ENCODE peak calls at places on chromosomes 3 and 15, in ten cellular contexts. K is lower lobe of right lung; A is stimulated activated CD8-positive, alpha-beta memory T cell treated with anti-CD3 and anti-CD28 coated beads, Interleukin-2, amount 100 ng/mL, for 48 hours; Z is endothelial cell; J is HS-5; R is HuH-7; T is NCI-H1092 treated with DMSO at 0.1 percent for 48 hours; V is KG1; F is stimulated activated CD4-positive, alpha-beta T cell treated with anti-CD3 and anti-CD28 coated beads, Interleukin-1b, Interleukin-23, amount 100 ng/mL, for 4 hours; W is CD8-positive, alpha-beta T cell. M is an unnamed sample.

GRCh38 chr15:85865070-85865684 is 70.5 kb upstream of the KLHL25 start:
- DNase-seq in F (no peak), A (no peak), Z (peak; percentile 62), R (peak; percentile 64), V (no peak), K (no peak), T (peak; percentile 4), J (no peak), W (no peak), M (no peak)

GRCh38 chr15:50051811-50052419 is 67.1 kb downstream of the ATP8B4 start:
- DNase-seq in K (no peak), R (peak; percentile 37), T (peak; percentile 5), V (no peak), Z (peak; percentile 35), J (peak; percentile 51), F (no peak), W (no peak), A (no peak), M (no peak)

GRCh38 chr3:56894912-56895431 is 93.2 kb upstream of the ARHGEF3 start:
- DNase-seq in R (no peak), A (no peak), J (no peak), V (no peak), W (no peak), K (no peak), Z (no peak), T (no peak), F (no peak), M (no peak)

GRCh38 chr15:40006646-40007045 is 32.3 kb downstream of the SRP14 start:
- DNase-seq in A (no peak), T (no peak), V (no peak), R (no peak), F (no peak), J (no peak), K (no peak), W (no peak), Z (no peak), M (no peak)

GRCh38 chr3:16392733-16393132 is 120.8 kb downstream of the RFTN1 start:
- DNase-seq in T (no peak), J (no peak), R (no peak), K (no peak), F (no peak), Z (no peak), V (no peak), A (no peak), W (no peak), M (no peak)

GRCh38 chr3:3927965-3928364 is 128.7 kb downstream of the LRRN1 start:
- DNase-seq in W (no peak), F (no peak), J (no peak), R (no peak), T (no peak), V (no peak), A (no peak), Z (no peak), K (no peak), M (no peak)

GRCh38 chr3:63654931-63655330 is 2.5 kb downstream of the SNTN start:
- DNase-seq in Z (no peak), J (no peak), K (no peak), A (no peak), W (no peak), V (no peak), T (no peak), R (no peak), F (no peak), M (no peak)

GRCh38 chr15:72782993-72783562 is 480 bp downstream of the ADPGK start:
- DNase-seq in F (peak; percentile 17), Z (no peak), J (no peak), K (peak; percentile 71), V (no peak), A (peak; percentile 30), W (peak; percentile 12), T (no peak), R (no peak), M (no peak)

GRCh38 chr3:68135145-68135544 is 480.7 kb upstream of the SUCLG2 start:
- DNase-seq in F (no peak), R (no peak), W (no peak), V (no peak), T (no peak), A (no peak), J (no peak), K (no peak), Z (no peak), M (no peak)

GRCh38 chr3:26712211-26713026 is 89.8 kb downstream of the LRRC3B start:
- DNase-seq in A (no peak), V (peak; percentile 9), F (no peak), K (no peak), J (no peak), Z (peak; percentile 15), R (peak; percentile 50), T (peak; percentile 14), W (no peak), M (no peak)

GRCh38 chr3:121768452-121768851 is 18.9 kb upstream of the GOLGB1 start:
- DNase-seq in A (no peak), V (no peak), Z (no peak), T (no peak), K (no peak), F (no peak), W (no peak), R (no peak), J (no peak), M (no peak)

M was measured in activated T-helper 9 cell treated with anti-CD3 and anti-CD28 coated beads, Interleukin-2, amount 50 U/mL, for 16 hours.